ENCODE peak calls at places on chromosomes 5 and 9, in seven cellular contexts. U is CD4-positive, alpha-beta T cell; N is substantia nigra; Y is kidney epithelial cell; J is glomerular endothelial cell; K is T-helper 17 cell; W is PC-3. P is an unnamed sample.

GRCh38 chr9:81529556-81530193 is 159.7 kb downstream of the TLE1 start:
- DNase-seq in W (peak), N (no peak), U (no peak), Y (peak), J (peak), K (no peak), P (no peak)

GRCh38 chr5:36870399-36871040 is 6.0 kb upstream of the NIPBL start:
- DNase-seq in U (no peak), K (no peak), Y (no peak), J (no peak), N (no peak), W (peak), P (no peak)

GRCh38 chr5:139671096-139671841 is 23.1 kb downstream of the CXXC5 start:
- DNase-seq in N (peak), U (no peak), K (no peak), Y (no peak), J (no peak), W (no peak), P (no peak)

GRCh38 chr5:20166496-20166895 is 178.5 kb upstream of the CDH18 start:
- DNase-seq in N (no peak), Y (no peak), U (no peak), J (no peak), K (no peak), W (peak), P (no peak)

GRCh38 chr5:93378073-93378472 is 202.9 kb downstream of the NR2F1-AS1 start:
- DNase-seq in U (no peak), J (no peak), K (no peak), N (no peak), W (peak), Y (peak), P (peak)

GRCh38 chr9:137191691-137192447 is 3.4 kb downstream of the SSNA1 start:
- DNase-seq in K (no peak), U (no peak), W (no peak), N (peak), Y (no peak), J (no peak), P (no peak)

GRCh38 chr9:112874006-112874405 is 16.7 kb downstream of the SLC46A2 start:
- DNase-seq in J (no peak), Y (no peak), N (no peak), W (no peak), K (no peak), U (no peak), P (no peak)

GRCh38 chr5:55620781-55621180 is 86.0 kb upstream of the PLPP1 start:
- DNase-seq in N (no peak), K (no peak), W (no peak), Y (no peak), U (no peak), J (no peak), P (no peak)

GRCh38 chr9:35611230-35611797 is 6.3 kb downstream of the TESK1 start:
- DNase-seq in N (peak), K (peak), J (no peak), Y (no peak), W (peak), U (peak), P (no peak)

GRCh38 chr5:86865396-86865795 is 247.7 kb downstream of the COX7C start:
- DNase-seq in N (no peak), W (peak), K (no peak), J (no peak), Y (no peak), U (no peak), P (no peak)

GRCh38 chr9:127311239-127311741 is 46.7 kb downstream of the GARNL3 start:
- DNase-seq in N (no peak), K (no peak), W (peak), J (peak), U (peak), Y (no peak), P (no peak)

GRCh38 chr5:109654455-109654854 is 35.3 kb upstream of the MAN2A1 start:
- DNase-seq in W (peak), K (no peak), J (no peak), N (no peak), U (no peak), Y (no peak), P (no peak)

GRCh38 chr5:34672196-34672595 is 16.1 kb downstream of the RAI14 start:
- DNase-seq in K (no peak), Y (no peak), U (no peak), N (no peak), J (no peak), W (no peak), P (no peak)

GRCh38 chr9:137490532-137491186 is 31.5 kb upstream of the NSMF start:
- DNase-seq in K (no peak), W (no peak), N (no peak), J (no peak), U (no peak), Y (no peak), P (no peak)

GRCh38 chr5:41754857-41755256 is 115.4 kb downstream of the OXCT1 start:
- DNase-seq in K (no peak), Y (no peak), N (no peak), W (peak), J (no peak), U (no peak), P (no peak)

GRCh38 chr9:28650327-28650726 is 1077.0 kb upstream of the C9orf72 start:
- DNase-seq in K (no peak), U (no peak), N (no peak), J (no peak), Y (no peak), W (no peak), P (no peak)

P was measured in HS-5.